ENCODE peak calls at places on chromosomes 2 and 18, in nine cellular contexts. L, S, Z, D, K, J, C, I and N are unnamed samples.

GRCh38 chr2:102103992-102104871 is 38.3 kb upstream of the IL1R1 start:
- DNase-seq in L (peak; percentile 74), S (peak; percentile 82), Z (peak; percentile 70), D (no peak), K (peak; percentile 89), J (peak; percentile 72), C (no peak), I (no peak), N (peak; percentile 22)

GRCh38 chr18:25253779-25254178 is 98.2 kb downstream of the ZNF521 start:
- DNase-seq in L (no peak), S (no peak), Z (no peak), D (no peak), K (no peak), J (no peak), C (no peak), I (no peak), N (no peak)

GRCh38 chr2:197576631-197577030 is 60.8 kb downstream of the MOB4 start:
- DNase-seq in L (no peak), S (peak; percentile 73), Z (no peak), D (no peak), K (peak; percentile 96), J (no peak), C (no peak), I (no peak), N (no peak)

GRCh38 chr2:224023188-224023587 is 15.9 kb downstream of the SERPINE2 start:
- DNase-seq in L (no peak), S (peak; percentile 21), Z (no peak), D (peak; percentile 2), K (peak; percentile 17), J (no peak), C (no peak), I (no peak), N (no peak)

GRCh38 chr2:8412082-8412481 is 269.8 kb upstream of the ID2 start:
- DNase-seq in L (peak; percentile 73), S (no peak), Z (peak; percentile 81), D (no peak), K (no peak), J (no peak), C (no peak), I (no peak), N (peak; percentile 76)

GRCh38 chr18:35457140-35457704 is 40.5 kb downstream of the INO80C start:
- DNase-seq in L (no peak), S (no peak), Z (no peak), D (no peak), K (no peak), J (no peak), C (no peak), I (no peak), N (no peak)

GRCh38 chr2:348517-348916 is 60.6 kb upstream of the ALKAL2 start:
- DNase-seq in L (no peak), S (no peak), Z (no peak), D (no peak), K (peak; percentile 90), J (no peak), C (no peak), I (no peak), N (no peak)

GRCh38 chr18:79211844-79212243 is 142.7 kb downstream of the ATP9B start:
- DNase-seq in L (no peak), S (no peak), Z (no peak), D (no peak), K (no peak), J (no peak), C (no peak), I (no peak), N (no peak)

GRCh38 chr2:6368271-6368670 is 497.4 kb downstream of the CMPK2 start:
- DNase-seq in L (no peak), S (no peak), Z (no peak), D (no peak), K (peak; percentile 65), J (no peak), C (no peak), I (no peak), N (no peak)

GRCh38 chr2:215442392-215442787 is 6.5 kb upstream of the FN1 start:
- DNase-seq in L (no peak), S (no peak), Z (no peak), D (no peak), K (no peak), J (no peak), C (no peak), I (no peak), N (peak; percentile 11)
- TF ChIP-seq CTCF in L (no peak), S (no peak), Z (no peak), D (peak; percentile 21), K (no peak), J (peak; percentile 6), C (no peak), I (no peak), N (no peak)

GRCh38 chr2:112876257-112876970 is 34.6 kb upstream of the IL37 start:
- DNase-seq in L (no peak), S (no peak), Z (no peak), D (no peak), K (no peak), J (no peak), C (no peak), I (no peak), N (no peak)
- TF ChIP-seq CTCF in L (no peak), S (no peak), Z (no peak), D (no peak), K (no peak), J (no peak), C (no peak), I (no peak), N (no peak)

DNA sequence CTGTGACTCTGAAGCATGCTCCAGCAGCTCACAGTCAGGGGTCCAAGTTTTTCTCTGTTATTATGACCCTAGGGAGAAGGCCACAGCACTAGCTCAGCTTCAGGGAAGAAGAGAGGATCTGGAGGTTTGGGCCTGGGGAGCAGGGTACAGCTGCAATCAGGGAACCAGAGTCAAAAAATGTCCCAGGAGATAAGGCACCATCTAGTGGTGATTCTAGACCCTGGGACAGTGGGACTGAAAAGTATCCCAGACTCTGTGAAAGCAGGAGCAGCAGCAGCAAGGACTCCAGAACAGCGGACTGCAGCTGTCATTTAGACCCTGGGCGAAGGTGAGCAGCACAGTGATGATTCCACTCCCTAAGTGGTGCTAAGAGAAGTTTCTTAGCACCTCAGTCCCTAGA is 278.4 kb upstream of the DDX18 start:
- DNase-seq in L (no peak), S (no peak), Z (no peak), D (peak; percentile 52), K (no peak), J (no peak), C (peak; percentile 49), I (no peak), N (peak; percentile 37)
- TF ChIP-seq CTCF in L (peak; percentile 35), S (no peak), Z (peak; percentile 52), D (peak; percentile 71), K (no peak), J (peak; percentile 32), C (no peak), I (peak; percentile 37), N (peak; percentile 63)

DNA sequence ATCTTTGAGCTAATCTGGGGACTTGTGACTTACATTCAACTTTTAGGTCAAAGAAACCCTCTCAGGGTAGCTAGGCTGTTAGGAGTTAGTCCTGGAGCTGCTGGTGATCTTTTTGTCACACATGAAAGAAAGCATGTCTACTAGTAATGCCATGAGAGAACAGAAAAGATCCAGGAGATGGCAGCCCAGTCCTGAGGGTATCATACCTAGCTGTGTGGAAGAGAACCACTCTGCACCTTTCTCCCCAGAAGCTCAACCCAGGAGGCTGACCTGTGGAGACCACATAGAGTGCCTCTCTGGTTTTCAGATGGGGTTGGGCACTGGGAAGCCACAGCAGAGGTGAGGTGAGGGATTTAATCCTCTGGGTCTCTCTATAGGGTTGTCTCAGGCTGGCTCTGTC is 460.2 kb upstream of the UBE2E3 start:
- DNase-seq in L (no peak), S (no peak), Z (peak; percentile 8), D (no peak), K (peak; percentile 54), J (no peak), C (peak; percentile 2), I (peak; percentile 40), N (peak; percentile 32)
- TF ChIP-seq CTCF in L (no peak), S (peak; percentile 37), Z (no peak), D (no peak), K (peak; percentile 38), J (no peak), C (no peak), I (peak; percentile 12), N (no peak)

GRCh38 chr2:151793123-151793522 is 35.1 kb downstream of the ARL5A start:
- DNase-seq in L (no peak), S (no peak), Z (no peak), D (no peak), K (no peak), J (no peak), C (no peak), I (no peak), N (no peak)

GRCh38 chr2:151791545-151791944 is 36.7 kb downstream of the ARL5A start:
- DNase-seq in L (no peak), S (no peak), Z (no peak), D (no peak), K (no peak), J (no peak), C (no peak), I (no peak), N (no peak)

GRCh38 chr2:151795646-151796240 is 32.5 kb downstream of the ARL5A start:
- DNase-seq in L (no peak), S (no peak), Z (no peak), D (no peak), K (peak; percentile 28), J (no peak), C (no peak), I (no peak), N (no peak)

GRCh38 chr2:151790689-151791088 is 37.5 kb downstream of the ARL5A start:
- DNase-seq in L (no peak), S (no peak), Z (no peak), D (no peak), K (no peak), J (no peak), C (no peak), I (no peak), N (no peak)

GRCh38 chr2:151792589-151792988 is 35.6 kb downstream of the ARL5A start:
- DNase-seq in L (no peak), S (no peak), Z (no peak), D (no peak), K (no peak), J (no peak), C (no peak), I (no peak), N (no peak)
- TF ChIP-seq CTCF in L (no peak), S (no peak), Z (no peak), D (peak; percentile 49), K (no peak), J (no peak), C (no peak), I (no peak), N (no peak)